ENCODE peak calls at places on chromosome 2, in seven cellular contexts. P is esophagus squamous epithelium, K is heart left ventricle, Q is HCT116, L is H54, W is HepG2, U is sigmoid colon. R is an unnamed sample.
A peak's percentile ranks its signal among the peaks of the same experiment; 100 is the strongest.

GRCh38 chr2:68368657-68369339 is 3.7 kb downstream of the PLEK start:
- DNase-seq in P (no peak), K (no peak), Q (no peak), L (peak; percentile 54), W (no peak), U (no peak), R (no peak)

GRCh38 chr2:196601430-196602306 is 37.8 kb upstream of the CCDC150 start:
- DNase-seq in P (no peak), K (peak; percentile 90), Q (peak; percentile 87), L (peak; percentile 93), W (no peak), U (peak; percentile 66), R (no peak)

GRCh38 chr2:209788925-209789324 is 17.3 kb downstream of the UNC80 start:
- DNase-seq in P (no peak), K (no peak), Q (no peak), L (no peak), W (no peak), U (no peak), R (no peak)

GRCh38 chr2:43305537-43305936 is 79.1 kb upstream of the ZFP36L2 start:
- DNase-seq in P (no peak), K (peak; percentile 65), Q (no peak), L (no peak), W (no peak), U (peak; percentile 86), R (no peak)

GRCh38 chr2:240500561-240501423 is 57.0 kb downstream of the ANKMY1 start:
- DNase-seq in P (no peak), K (no peak), Q (no peak), L (no peak), W (no peak), U (peak; percentile 60), R (no peak)

GRCh38 chr2:148653437-148653836 is 8.9 kb downstream of the EPC2 start:
- DNase-seq in P (no peak), K (no peak), Q (no peak), L (no peak), W (no peak), U (no peak), R (no peak)

GRCh38 chr2:221255862-221256261 is 316.2 kb downstream of the EPHA4 start:
- DNase-seq in P (no peak), K (no peak), Q (no peak), L (no peak), W (no peak), U (no peak), R (no peak)

GRCh38 chr2:163563336-163563735 is 172.5 kb downstream of the FIGN start:
- DNase-seq in P (no peak), K (no peak), Q (no peak), L (no peak), W (no peak), U (no peak), R (no peak)

GRCh38 chr2:173231042-173231441 is 123.6 kb upstream of the CDCA7 start:
- DNase-seq in P (no peak), K (no peak), Q (no peak), L (no peak), W (peak; percentile 24), U (no peak), R (no peak)

GRCh38 chr2:100902833-100903405 is 83.0 kb downstream of the NPAS2 start:
- DNase-seq in P (no peak), K (peak; percentile 45), Q (peak; percentile 85), L (peak; percentile 94), W (peak; percentile 81), U (no peak), R (no peak)

GRCh38 chr2:190717764-190718651 is 69.1 kb downstream of the NAB1 start:
- DNase-seq in P (no peak), K (no peak), Q (no peak), L (no peak), W (no peak), U (no peak), R (no peak)

GRCh38 chr2:162343492-162343823 is 474 bp upstream of the GCA start:
- DNase-seq in P (no peak), K (no peak), Q (no peak), L (no peak), W (no peak), U (no peak), R (no peak)

GRCh38 chr2:162342841-162343240 is 1.1 kb upstream of the GCA start:
- DNase-seq in P (no peak), K (no peak), Q (no peak), L (no peak), W (no peak), U (no peak), R (no peak)

GRCh38 chr2:162344617-162344950 is 652 bp downstream of the GCA start:
- DNase-seq in P (no peak), K (no peak), Q (no peak), L (no peak), W (peak; percentile 10), U (no peak), R (no peak)

GRCh38 chr2:162340822-162341221 is 3.1 kb upstream of the GCA start:
- DNase-seq in P (no peak), K (no peak), Q (no peak), L (no peak), W (no peak), U (no peak), R (no peak)

GRCh38 chr2:162343824-162344616 is at the start of gene GCA:
- DNase-seq in P (peak; percentile 86), K (peak; percentile 98), Q (peak; percentile 93), L (peak; percentile 87), W (peak; percentile 97), U (peak; percentile 98), R (peak; percentile 63)
- TF ChIP-seq POLR2A in P (no peak), K (peak; percentile 60), Q (peak; percentile 31), L (peak; percentile 61), W (peak; percentile 63), U (peak; percentile 25), R (peak; percentile 77)

DNA sequence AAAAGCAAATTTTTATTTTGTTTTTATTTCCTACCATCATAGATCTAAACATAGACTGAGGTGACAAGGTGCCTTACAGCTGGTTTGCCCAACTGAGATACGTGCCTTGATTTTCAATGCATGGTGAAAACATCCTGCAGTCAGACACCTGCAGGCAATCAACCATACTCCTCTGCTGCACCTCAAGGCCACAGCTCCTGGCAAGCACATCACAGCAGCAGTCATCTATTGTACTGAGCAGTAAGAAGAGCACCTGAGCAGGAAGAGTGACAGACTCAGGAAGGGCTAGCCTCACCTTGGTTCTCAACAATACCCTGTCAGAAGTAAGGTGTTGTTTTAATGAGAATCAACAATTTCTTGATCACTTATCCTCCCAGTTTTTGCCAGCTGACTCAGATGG is 1206.8 kb upstream of the NRXN1 start:
- DNase-seq in P (no peak), K (no peak), Q (no peak), L (no peak), W (no peak), U (no peak), R (no peak)
- TF ChIP-seq POLR2A in P (no peak), K (no peak), Q (no peak), L (no peak), W (no peak), U (no peak), R (no peak)

GRCh38 chr2:212424090-212424489 is 114.5 kb downstream of the ERBB4 start:
- DNase-seq in P (no peak), K (no peak), Q (no peak), L (no peak), W (peak; percentile 53), U (no peak), R (no peak)
- TF ChIP-seq POLR2A in P (no peak), K (no peak), Q (no peak), L (no peak), W (no peak), U (no peak), R (no peak)

GRCh38 chr2:73983322-73984202 is 1.1 kb upstream of the TET3 start:
- DNase-seq in P (no peak), K (no peak), Q (peak; percentile 88), L (no peak), W (peak; percentile 63), U (no peak), R (peak; percentile 35)
- TF ChIP-seq POLR2A in P (no peak), K (no peak), Q (no peak), L (no peak), W (peak; percentile 56), U (no peak), R (no peak)